ENCODE peak calls at places on chromosomes 7 and 10, in nine cellular contexts. A is colonic mucosa, Z is AG09309, B is heart right ventricle, M is GM23338, N is PC-9, K is stomach, G is endothelial cell of umbilical vein, J is AG04449. R is an unnamed sample.

GRCh38 chr10:32411797-32412498 is 34.0 kb upstream of the CCDC7 start:
- DNase-seq in A (no peak), Z (no peak), B (no peak), M (no peak), N (no peak), K (no peak), G (peak; percentile 93), J (no peak), R (peak; percentile 16)

GRCh38 chr7:97145068-97145467 is 27.6 kb downstream of the SDHAF3 start:
- DNase-seq in A (no peak), Z (peak; percentile 2), B (no peak), M (no peak), N (no peak), K (no peak), G (peak; percentile 58), J (no peak), R (peak; percentile 67)

GRCh38 chr7:43136064-43136463 is 23.6 kb downstream of the HECW1 start:
- DNase-seq in A (no peak), Z (no peak), B (no peak), M (no peak), N (no peak), K (no peak), G (no peak), J (no peak), R (no peak)

GRCh38 chr7:16396766-16397496 is 24.4 kb downstream of the CRPPA start:
- DNase-seq in A (no peak), Z (no peak), B (no peak), M (no peak), N (no peak), K (no peak), G (peak; percentile 2), J (no peak), R (no peak)

GRCh38 chr7:103660455-103661371 is 214.7 kb upstream of the SLC26A5 start:
- DNase-seq in A (no peak), Z (no peak), B (no peak), M (no peak), N (no peak), K (no peak), G (peak; percentile 79), J (no peak), R (peak; percentile 34)

GRCh38 chr10:1762066-1762465 is 24.7 kb upstream of the ADARB2 start:
- DNase-seq in A (no peak), Z (no peak), B (no peak), M (no peak), N (no peak), K (no peak), G (no peak), J (no peak), R (no peak)

GRCh38 chr10:31745612-31746376 is 182.8 kb downstream of the ARHGAP12 start:
- DNase-seq in A (no peak), Z (peak; percentile 82), B (no peak), M (no peak), N (no peak), K (no peak), G (peak; percentile 86), J (peak; percentile 69), R (peak; percentile 80)

GRCh38 chr7:16564909-16565426 is 38.3 kb downstream of the LRRC72 start:
- DNase-seq in A (no peak), Z (peak; percentile 13), B (no peak), M (peak; percentile 87), N (peak; percentile 30), K (no peak), G (peak; percentile 64), J (peak; percentile 9), R (peak; percentile 73)

GRCh38 chr7:8210845-8211724 is 50.9 kb downstream of the ICA1 start:
- DNase-seq in A (no peak), Z (no peak), B (no peak), M (no peak), N (no peak), K (no peak), G (no peak), J (no peak), R (no peak)

GRCh38 chr7:75772081-75773077 is at the start of gene CCL26:
- DNase-seq in A (peak; percentile 46), Z (peak; percentile 87), B (peak; percentile 29), M (no peak), N (peak; percentile 68), K (peak; percentile 26), G (no peak), J (peak; percentile 40), R (peak; percentile 71)

GRCh38 chr7:155131090-155131489 is 61.0 kb downstream of the HTR5A start:
- DNase-seq in A (no peak), Z (no peak), B (no peak), M (no peak), N (no peak), K (no peak), G (no peak), J (no peak), R (no peak)

GRCh38 chr7:155130493-155130892 is 60.4 kb downstream of the HTR5A start:
- DNase-seq in A (no peak), Z (no peak), B (no peak), M (no peak), N (no peak), K (no peak), G (no peak), J (no peak), R (no peak)

GRCh38 chr7:155129186-155129585 is 59.1 kb downstream of the HTR5A start:
- DNase-seq in A (no peak), Z (no peak), B (no peak), M (no peak), N (no peak), K (no peak), G (no peak), J (no peak), R (no peak)

GRCh38 chr7:155129789-155130188 is 59.7 kb downstream of the HTR5A start:
- DNase-seq in A (no peak), Z (no peak), B (no peak), M (no peak), N (no peak), K (no peak), G (no peak), J (no peak), R (no peak)

GRCh38 chr7:155132431-155132830 is 62.3 kb downstream of the HTR5A start:
- DNase-seq in A (no peak), Z (no peak), B (no peak), M (no peak), N (no peak), K (no peak), G (no peak), J (no peak), R (no peak)
- TF ChIP-seq CTCF in A (no peak), Z (no peak), B (no peak), M (no peak), N (no peak), K (no peak), G (no peak), J (no peak), R (no peak)

DNA sequence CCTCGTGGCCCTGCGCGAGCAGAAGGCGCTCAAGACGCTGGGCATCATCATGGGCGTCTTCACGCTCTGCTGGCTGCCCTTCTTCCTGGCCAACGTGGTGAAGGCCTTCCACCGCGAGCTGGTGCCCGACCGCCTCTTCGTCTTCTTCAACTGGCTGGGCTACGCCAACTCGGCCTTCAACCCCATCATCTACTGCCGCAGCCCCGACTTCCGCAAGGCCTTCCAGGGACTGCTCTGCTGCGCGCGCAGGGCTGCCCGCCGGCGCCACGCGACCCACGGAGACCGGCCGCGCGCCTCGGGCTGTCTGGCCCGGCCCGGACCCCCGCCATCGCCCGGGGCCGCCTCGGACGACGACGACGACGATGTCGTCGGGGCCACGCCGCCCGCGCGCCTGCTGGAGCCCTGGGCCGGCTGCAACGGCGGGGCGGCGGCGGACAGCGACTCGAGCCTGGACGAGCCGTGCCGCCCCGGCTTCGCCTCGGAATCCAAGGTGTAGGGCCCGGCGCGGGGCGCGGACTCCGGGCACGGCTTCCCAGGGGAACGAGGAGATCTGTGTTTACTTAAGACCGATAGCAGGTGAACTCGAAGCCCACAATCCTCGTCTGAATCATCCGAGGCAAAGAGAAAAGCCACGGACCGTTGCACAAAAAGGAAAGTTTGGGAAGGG is 1.5 kb downstream of the ADRB1 start:
- DNase-seq in A (peak; percentile 40), Z (no peak), B (peak; percentile 55), M (peak; percentile 62), N (no peak), K (peak; percentile 51), G (peak; percentile 22), J (no peak), R (no peak)
- H3K4me3 ChIP-seq in A (peak overlapping the region; percentile 20), Z (no peak overlapping the region), B (peak overlapping the region; percentile 57), M (peak overlapping the region; percentile 51), N (no peak overlapping the region), K (peak overlapping the region; percentile 40), G (no peak overlapping the region), J (peak overlapping the region; percentile 3), R (no peak overlapping the region)

DNA sequence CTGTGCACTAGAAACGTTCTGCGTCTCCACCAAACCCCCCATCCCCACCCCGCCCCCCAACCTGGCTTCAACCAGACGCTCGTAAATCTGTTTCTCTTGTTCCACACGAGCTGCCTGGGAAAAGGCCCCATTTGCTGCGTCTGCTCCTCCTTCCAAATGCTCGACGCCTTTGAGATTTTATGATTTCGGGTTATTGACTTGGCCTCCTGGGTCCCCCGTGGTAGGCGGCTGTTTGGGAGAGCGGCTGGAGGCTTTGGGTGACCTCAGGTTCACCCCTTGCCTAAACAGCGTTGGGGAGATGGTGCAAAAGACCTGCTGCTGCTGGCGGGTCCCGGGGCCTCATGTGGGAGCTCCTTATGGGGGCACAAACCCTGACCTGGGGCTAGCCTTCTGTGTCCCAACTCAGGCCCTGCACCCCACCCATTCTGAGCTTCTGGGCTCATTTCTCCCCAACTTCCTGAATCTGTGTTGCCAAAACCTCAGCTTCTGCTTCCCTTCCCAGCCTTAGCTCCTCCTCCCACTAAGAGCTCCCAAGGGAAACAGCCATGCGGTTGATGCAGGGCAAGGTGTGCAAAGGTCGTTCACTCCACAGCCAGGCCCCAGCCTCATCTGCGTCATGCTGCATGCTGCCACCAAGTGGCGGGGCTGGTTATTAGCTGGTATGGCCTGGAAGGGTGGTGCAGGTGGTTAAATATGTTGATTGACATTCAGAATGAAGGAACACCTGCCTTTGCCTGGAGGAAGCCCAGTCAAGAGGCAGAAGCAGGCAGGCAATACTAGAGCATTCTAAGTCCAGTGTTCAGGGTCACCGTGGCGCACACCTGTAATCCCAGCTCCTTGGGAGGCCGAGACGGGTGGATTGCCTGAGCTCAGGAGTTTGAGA is 49.1 kb upstream of the ELN start:
- DNase-seq in A (peak; percentile 95), Z (no peak), B (peak; percentile 41), M (peak; percentile 85), N (peak; percentile 91), K (peak; percentile 77), G (peak; percentile 24), J (no peak), R (peak; percentile 40)
- TF ChIP-seq CTCF in A (peak; percentile 46), Z (peak; percentile 45), B (peak; percentile 41), M (peak; percentile 78), N (peak; percentile 74), K (peak; percentile 38), G (peak; percentile 50), J (peak; percentile 48), R (peak; percentile 34)

DNA sequence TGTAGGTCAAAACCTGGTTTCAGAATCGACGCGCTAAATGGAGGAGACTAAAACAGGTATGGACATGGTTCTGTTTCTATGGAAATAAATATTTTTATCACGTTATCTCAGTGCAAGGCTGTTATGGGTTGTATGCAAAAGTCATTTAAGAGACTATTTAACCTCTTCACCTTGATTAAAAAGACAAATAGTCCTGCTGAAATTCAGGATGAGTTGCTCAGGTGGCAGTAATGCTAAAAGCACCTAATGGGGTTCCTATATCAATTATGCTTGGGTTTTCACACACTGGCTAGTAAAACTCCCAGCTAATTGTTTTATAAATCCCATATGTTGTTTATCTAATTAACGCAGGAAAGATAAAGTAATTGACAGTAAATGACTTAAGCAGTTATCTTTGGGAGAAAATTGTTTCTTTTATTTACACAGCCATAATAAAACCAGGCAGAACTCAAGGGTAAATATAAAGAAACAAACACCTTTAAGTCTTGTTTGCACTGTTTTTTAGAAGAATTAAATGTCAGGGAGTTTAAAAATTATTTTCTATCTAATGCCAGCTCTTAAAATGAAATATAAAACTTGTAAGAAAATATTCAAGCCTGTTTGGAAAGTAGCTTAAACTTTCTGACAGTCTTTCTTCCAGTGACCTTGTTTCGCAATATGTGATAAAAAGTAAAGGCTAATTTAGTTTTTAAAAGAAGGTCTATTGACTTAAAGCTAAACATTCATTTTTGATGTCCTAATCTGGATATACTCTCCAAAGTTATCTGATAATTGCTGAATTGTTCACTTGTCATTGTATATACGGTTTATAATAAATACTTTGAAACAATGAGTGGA is 3.2 kb downstream of the HHEX start:
- DNase-seq in A (no peak), Z (no peak), B (no peak), M (no peak), N (no peak), K (no peak), G (peak; percentile 29), J (no peak), R (no peak)
- H3K4me3 ChIP-seq in A (peak overlapping the region; percentile 0), Z (no peak overlapping the region), B (peak overlapping the region; percentile 78), M (peak overlapping the region; percentile 56), N (no peak overlapping the region), K (peak overlapping the region; percentile 14), G (peak overlapping the region; percentile 91), J (no peak overlapping the region), R (peak overlapping the region; percentile 75)

R was measured in fibroblast of pulmonary artery.